ENCODE peak calls at places on chromosomes 2 and 18, in five cellular contexts. X, D, H, E and T are unnamed samples.

GRCh38 chr2:201353116-201353515 is 4.0 kb downstream of the FLACC1 start:
- DNase-seq in D (no peak), X (no peak), E (no peak), H (no peak), T (no peak)

GRCh38 chr18:8367217-8367988 is 241.8 kb upstream of the RAB12 start:
- DNase-seq in D (peak), H (peak), E (no peak), X (no peak), T (no peak)

GRCh38 chr2:231670892-231671616 is 37.3 kb upstream of the PTMA start:
- DNase-seq in D (peak), H (no peak), E (no peak), X (no peak), T (no peak)

GRCh38 chr2:181374741-181375675 is 82.2 kb upstream of the ITGA4 start:
- DNase-seq in E (no peak), D (no peak), H (no peak), X (no peak), T (peak)

GRCh38 chr2:196534533-196534932 is 105.0 kb upstream of the CCDC150 start:
- DNase-seq in D (no peak), H (peak), E (no peak), X (no peak), T (no peak)

GRCh38 chr2:237449193-237449797 is 35.3 kb upstream of the COL6A3 start:
- DNase-seq in H (no peak), E (no peak), X (no peak), D (no peak), T (no peak)

GRCh38 chr2:64617631-64618151 is 36.0 kb downstream of the SERTAD2 start:
- DNase-seq in X (no peak), H (no peak), D (no peak), E (no peak), T (no peak)

GRCh38 chr2:37625781-37626548 is 45.5 kb downstream of the CDC42EP3 start:
- DNase-seq in D (no peak), H (no peak), X (peak), E (no peak), T (no peak)

GRCh38 chr2:30708491-30709290 is 98.6 kb downstream of the CAPN13 start:
- DNase-seq in E (peak), D (peak), H (no peak), X (no peak), T (peak)

GRCh38 chr2:152054593-152054992 is 44.3 kb downstream of the CACNB4 start:
- DNase-seq in D (no peak), H (no peak), E (peak), X (no peak), T (no peak)

GRCh38 chr18:35715139-35715538 is 133.6 kb downstream of the GALNT1 start:
- DNase-seq in E (no peak), D (no peak), H (no peak), X (no peak), T (no peak)

GRCh38 chr18:74457743-74458465 is 796 bp upstream of the DIPK1C start:
- DNase-seq in D (no peak), X (no peak), E (no peak), H (peak), T (no peak)

GRCh38 chr2:232486558-232487384 is 863 bp downstream of the ECEL1 start:
- DNase-seq in E (no peak), X (no peak), D (no peak), H (no peak), T (no peak)

GRCh38 chr2:207632575-207633492 is 7.6 kb upstream of the METTL21A start:
- DNase-seq in E (peak), D (peak), X (no peak), H (no peak), T (peak)

GRCh38 chr2:96853321-96853720 is 4.5 kb downstream of the ANKRD39 start:
- DNase-seq in D (no peak), H (no peak), E (no peak), X (no peak), T (no peak)

GRCh38 chr2:26054598-26055348 is 20.9 kb downstream of the RAB10 start:
- DNase-seq in D (no peak), E (peak), X (no peak), H (no peak), T (peak)

GRCh38 chr2:96143848-96144480 is 1.3 kb downstream of the DUSP2 start:
- DNase-seq in H (no peak), E (no peak), D (no peak), X (peak), T (peak)

GRCh38 chr18:55101458-55101824 is 142.2 kb upstream of the CCDC68 start:
- DNase-seq in H (no peak), X (no peak), E (no peak), D (no peak), T (no peak)

GRCh38 chr2:28342081-28342967 is 50.3 kb upstream of the FOSL2 start:
- DNase-seq in D (peak), H (no peak), X (no peak), E (peak), T (no peak)

GRCh38 chr2:73069041-73069854 is 2.3 kb downstream of the SFXN5 start:
- DNase-seq in H (no peak), X (no peak), E (no peak), D (peak), T (peak)

GRCh38 chr2:230898016-230898415 is 27.0 kb downstream of the GPR55 start:
- DNase-seq in X (no peak), D (no peak), H (no peak), E (no peak), T (no peak)

GRCh38 chr2:190607657-190608357 is 41.1 kb upstream of the NAB1 start:
- DNase-seq in D (peak), E (peak), X (no peak), H (no peak), T (no peak)

GRCh38 chr18:8503287-8503686 is 106.0 kb upstream of the RAB12 start:
- DNase-seq in E (no peak), H (no peak), D (no peak), X (no peak), T (no peak)

GRCh38 chr18:48804856-48805610 is 145.7 kb downstream of the SMAD7 start:
- DNase-seq in H (no peak), D (no peak), E (no peak), X (no peak), T (no peak)

GRCh38 chr2:16039823-16040222 is 99.5 kb downstream of the MYCN start:
- DNase-seq in D (no peak), H (no peak), X (no peak), E (no peak), T (no peak)

GRCh38 chr2:101967826-101968498 is 23.8 kb upstream of the IL1R2 start:
- DNase-seq in X (no peak), H (no peak), D (no peak), E (no peak), T (no peak)

GRCh38 chr2:127051116-127051779 is 55.7 kb downstream of the BIN1 start:
- DNase-seq in D (no peak), X (no peak), H (no peak), E (no peak), T (no peak)

GRCh38 chr2:209208211-209208610 is 215.6 kb upstream of the MAP2 start:
- DNase-seq in H (peak), D (peak), X (no peak), E (no peak), T (peak)

GRCh38 chr2:219001100-219001576 is 7.9 kb upstream of the CRYBA2 start:
- DNase-seq in X (no peak), H (no peak), E (no peak), D (no peak), T (no peak)

GRCh38 chr2:9738718-9739496 is 104.4 kb upstream of the TAF1B start:
- DNase-seq in X (no peak), D (no peak), H (no peak), E (peak), T (no peak)

GRCh38 chr18:45993441-45993840 is 26.3 kb upstream of the EPG5 start:
- DNase-seq in X (no peak), D (no peak), E (peak), H (no peak), T (no peak)

GRCh38 chr2:58019209-58019608 is 27.4 kb upstream of the VRK2 start:
- DNase-seq in E (no peak), H (no peak), D (no peak), X (no peak), T (no peak)